ENCODE peak calls at places on chromosomes 6 and 20, in six cellular contexts. N is A549, F is endothelial cell of umbilical vein, Y is H1, D is HepG2, J is K562. X is an unnamed sample.

GRCh38 chr20:31721408-31722332 is 998 bp downstream of the BCL2L1 start:
- DNase-seq in N (no peak), F (peak), Y (no peak), D (no peak), J (no peak), X (peak)

GRCh38 chr6:126963077-126963809 is 155.2 kb upstream of the RSPO3 start:
- DNase-seq in N (no peak), F (no peak), Y (no peak), D (no peak), J (no peak), X (no peak)

GRCh38 chr20:309306-309840 is 12.0 kb downstream of the ZCCHC3 start:
- DNase-seq in N (no peak), F (no peak), Y (no peak), D (no peak), J (no peak), X (no peak)

GRCh38 chr20:39190666-39191570 is 228.8 kb downstream of the DHX35 start:
- DNase-seq in N (peak), F (no peak), Y (no peak), D (peak), J (no peak), X (no peak)

GRCh38 chr6:31727717-31728671 is 1.1 kb downstream of the DDAH2 start:
- DNase-seq in N (no peak), F (no peak), Y (no peak), D (no peak), J (no peak), X (no peak)

GRCh38 chr6:133779916-133780315 is 109.0 kb upstream of the TCF21 start:
- DNase-seq in N (no peak), F (no peak), Y (no peak), D (no peak), J (no peak), X (no peak)

GRCh38 chr6:109966299-109966698 is 11.8 kb upstream of the GPR6 start:
- DNase-seq in N (no peak), F (no peak), Y (no peak), D (no peak), J (no peak), X (no peak)

GRCh38 chr6:78611097-78611625 is 256.2 kb upstream of the IRAK1BP1 start:
- DNase-seq in N (no peak), F (no peak), Y (no peak), D (no peak), J (no peak), X (no peak)

GRCh38 chr6:33692760-33693158 is 18.7 kb downstream of the UQCC2 start:
- DNase-seq in N (no peak), F (no peak), Y (no peak), D (no peak), J (no peak), X (no peak)

GRCh38 chr6:146041282-146041681 is 12.4 kb downstream of the GRM1 start:
- DNase-seq in N (peak), F (peak), Y (peak), D (peak), J (no peak), X (peak)

GRCh38 chr6:131778134-131778533 is 29.7 kb upstream of the ENPP1 start:
- DNase-seq in N (no peak), F (no peak), Y (no peak), D (no peak), J (no peak), X (no peak)

GRCh38 chr20:16491277-16491912 is 81.9 kb downstream of the KIF16B start:
- DNase-seq in N (no peak), F (no peak), Y (no peak), D (no peak), J (no peak), X (no peak)

GRCh38 chr6:9405369-9405768 is 970.0 kb upstream of the SLC35B3 start:
- DNase-seq in N (peak), F (no peak), Y (no peak), D (no peak), J (no peak), X (no peak)
- TF ChIP-seq MAX in N (no peak), F (no peak), Y (no peak), D (no peak), J (no peak), X (no peak)

DNA sequence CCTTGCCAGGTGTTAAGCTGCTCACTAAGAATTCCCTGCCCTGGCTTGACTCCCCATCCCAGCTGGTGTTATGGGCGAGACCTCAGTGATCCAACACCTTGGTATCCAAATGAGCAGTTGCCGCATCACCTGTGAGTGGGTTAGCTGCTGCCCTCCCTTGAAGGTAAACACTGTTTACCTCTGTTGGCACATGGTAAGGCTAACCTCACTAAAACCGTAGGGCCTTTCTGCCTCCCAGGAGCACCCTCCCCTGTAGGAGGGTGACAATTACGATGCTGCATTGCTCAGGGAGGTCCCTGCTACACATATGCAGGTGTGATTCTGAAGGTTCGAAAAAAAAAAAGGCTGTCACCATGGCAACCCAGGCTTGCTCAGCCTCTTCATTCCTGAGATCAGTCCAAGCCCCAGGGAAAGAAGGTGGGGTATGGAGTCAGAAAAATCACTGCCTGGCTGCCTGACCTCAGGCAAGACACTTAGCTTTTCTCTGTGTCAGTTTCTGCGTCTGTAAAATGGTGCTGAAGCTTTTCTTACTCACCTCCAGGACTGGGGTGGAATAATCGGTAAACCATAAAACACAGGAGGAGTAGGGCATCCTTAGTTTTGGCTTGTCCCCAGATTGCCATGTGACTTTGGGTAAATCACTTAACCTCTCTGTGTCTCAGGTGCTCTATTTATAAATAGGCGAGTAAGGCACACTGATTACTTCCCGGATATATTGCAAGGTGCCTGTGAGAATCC is 19.6 kb downstream of the PNPLA1 start:
- DNase-seq in N (no peak), F (no peak), Y (peak), D (no peak), J (no peak), X (no peak)
- TF ChIP-seq JUN in N (no peak), F (no peak), Y (no peak), D (no peak), J (no peak), X (no peak)

DNA sequence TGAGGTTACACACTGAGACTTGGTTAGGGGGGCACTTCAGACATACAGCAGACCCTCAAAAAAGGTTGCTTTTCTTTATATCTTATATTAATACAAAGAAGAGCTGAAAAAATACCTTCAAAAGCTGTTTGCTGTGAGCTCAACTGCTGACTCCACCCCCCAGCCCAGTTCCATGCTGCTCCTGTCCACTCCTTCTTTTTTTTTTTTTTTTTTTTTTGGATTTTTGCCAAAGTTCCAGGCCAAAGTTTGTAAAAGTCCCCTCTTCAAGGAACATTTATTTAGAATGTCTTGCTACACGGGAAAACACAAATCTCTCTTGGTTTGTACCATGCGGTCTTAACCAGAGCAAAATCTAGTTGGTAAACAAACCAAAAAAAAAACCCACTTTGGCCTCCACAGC is 85.3 kb upstream of the AKAP12 start:
- DNase-seq in N (peak), F (peak), Y (no peak), D (peak), J (peak), X (no peak)
- TF ChIP-seq MAX in N (no peak), F (no peak), Y (no peak), D (no peak), J (no peak), X (no peak)

GRCh38 chr20:18943542-18943941 is 130.0 kb downstream of the SCP2D1 start:
- DNase-seq in N (peak), F (no peak), Y (no peak), D (no peak), J (no peak), X (no peak)
- TF ChIP-seq JUN in N (no peak), F (no peak), Y (no peak), D (no peak), J (no peak), X (no peak)

X was measured in WTC11.